ENCODE peak calls at places on chromosomes 16 and 17, in ten cellular contexts. G is CD8-positive, alpha-beta T cell; K is heart right ventricle; Y is A549; F is tibial artery; C is neural progenitor cell; J is IMR-90; V is prostate gland; A is SJSA1; P is body of pancreas. M is an unnamed sample.

GRCh38 chr17:7393613-7394451 is 493 bp downstream of the PLSCR3 start:
- DNase-seq in G (peak; percentile 80), K (no peak), Y (no peak), F (no peak), C (peak; percentile 85), J (no peak), V (no peak), A (no peak), P (peak; percentile 45), M (no peak)

GRCh38 chr17:77009877-77010276 is 130.9 kb upstream of the SEC14L1 start:
- DNase-seq in G (no peak), K (no peak), Y (no peak), F (no peak), C (no peak), J (no peak), V (no peak), A (no peak), P (no peak), M (no peak)

GRCh38 chr16:57145046-57145963 is 40.5 kb downstream of the PSME3IP1 start:
- DNase-seq in G (no peak), K (no peak), Y (no peak), F (no peak), C (no peak), J (no peak), V (no peak), A (no peak), P (no peak), M (no peak)

GRCh38 chr16:7436306-7436705 is 103.7 kb downstream of the RBFOX1 start:
- DNase-seq in G (no peak), K (no peak), Y (no peak), F (no peak), C (no peak), J (no peak), V (no peak), A (no peak), P (no peak), M (no peak)

GRCh38 chr17:79747508-79748295 is 17.0 kb downstream of the ENPP7 start:
- DNase-seq in G (no peak), K (no peak), Y (no peak), F (no peak), C (peak; percentile 90), J (no peak), V (no peak), A (no peak), P (no peak), M (no peak)

GRCh38 chr16:65579050-65579449 is 457.2 kb upstream of the CDH11 start:
- DNase-seq in G (no peak), K (no peak), Y (no peak), F (no peak), C (no peak), J (no peak), V (no peak), A (no peak), P (no peak), M (no peak)

GRCh38 chr16:874366-875181 is 74.0 kb upstream of the GNG13 start:
- DNase-seq in G (no peak), K (no peak), Y (no peak), F (no peak), C (no peak), J (no peak), V (no peak), A (no peak), P (no peak), M (peak; percentile 33)

GRCh38 chr16:81995651-81996050 is 15.6 kb downstream of the SDR42E1 start:
- DNase-seq in G (no peak), K (no peak), Y (peak; percentile 11), F (no peak), C (no peak), J (peak; percentile 36), V (no peak), A (peak; percentile 49), P (no peak), M (no peak)

DNA sequence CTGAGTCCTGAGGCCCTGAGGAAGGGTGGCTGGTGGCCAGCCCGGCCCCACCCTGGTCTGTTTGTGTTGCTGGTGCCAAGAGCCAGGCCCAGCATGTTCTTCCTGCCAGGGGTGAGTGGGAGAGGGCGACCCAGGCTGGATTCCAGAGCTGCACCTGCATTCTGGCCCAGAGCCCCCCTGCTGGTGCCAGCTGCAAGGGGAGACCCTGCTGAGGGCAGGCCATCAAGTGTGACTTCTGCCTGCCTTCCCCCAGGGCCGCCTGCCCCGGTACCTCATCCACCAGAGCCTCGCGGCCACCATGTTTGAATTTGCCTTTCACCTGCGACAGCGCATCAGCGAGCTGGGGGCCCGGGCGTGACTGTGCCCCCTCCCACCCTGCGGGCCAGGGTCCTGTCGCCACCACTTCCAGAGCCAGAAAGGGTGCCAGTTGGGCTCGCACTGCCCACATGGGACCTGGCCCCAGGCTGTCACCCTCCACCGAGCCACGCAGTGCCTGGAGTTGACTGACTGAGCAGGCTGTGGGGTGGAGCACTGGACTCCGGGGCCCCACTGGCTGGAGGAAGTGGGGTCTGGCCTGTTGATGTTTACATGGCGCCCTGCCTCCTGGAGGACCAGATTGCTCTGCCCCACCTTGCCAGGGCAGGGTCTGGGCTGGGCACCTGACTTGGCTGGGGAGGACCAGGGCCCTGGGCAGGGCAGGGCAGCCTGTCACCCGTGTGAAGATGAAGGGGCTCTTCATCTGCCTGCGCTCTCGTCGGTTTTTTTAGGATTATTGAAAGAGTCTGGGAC is 2.4 kb upstream of the TCAP start:
- DNase-seq in G (no peak), K (no peak), Y (no peak), F (no peak), C (no peak), J (no peak), V (peak; percentile 40), A (no peak), P (no peak), M (peak; percentile 80)
- H3K4me1 ChIP-seq in G (peaks cover 52% of the 10 kb centered on the region), K (peaks cover 62% of the 10 kb centered on the region), Y (peaks cover 53% of the 10 kb centered on the region), F (peaks cover 66% of the 10 kb centered on the region), C (peaks cover 26% of the 10 kb centered on the region), J (peaks cover 4% of the 10 kb centered on the region), V (peaks cover 13% of the 10 kb centered on the region), A (peaks cover 4% of the 10 kb centered on the region), P (peaks cover 14% of the 10 kb centered on the region), M (peaks cover 29% of the 10 kb centered on the region)

GRCh38 chr16:73056383-73056782 is 8.5 kb upstream of the ZFHX3 start:
- DNase-seq in G (no peak), K (no peak), Y (no peak), F (no peak), C (no peak), J (no peak), V (no peak), A (no peak), P (no peak), M (no peak)

GRCh38 chr16:73057369-73058210 is 9.7 kb upstream of the ZFHX3 start:
- DNase-seq in G (no peak), K (no peak), Y (no peak), F (no peak), C (peak; percentile 75), J (no peak), V (no peak), A (no peak), P (no peak), M (peak; percentile 51)

GRCh38 chr16:73058221-73058615 is 10.3 kb upstream of the ZFHX3 start:
- DNase-seq in G (no peak), K (no peak), Y (no peak), F (peak; percentile 21), C (no peak), J (no peak), V (no peak), A (no peak), P (peak; percentile 61), M (peak; percentile 76)

GRCh38 chr16:73058616-73059409 is 10.9 kb upstream of the ZFHX3 start:
- DNase-seq in G (no peak), K (peak; percentile 40), Y (peak; percentile 77), F (peak; percentile 25), C (peak; percentile 88), J (peak; percentile 43), V (no peak), A (no peak), P (peak; percentile 41), M (peak; percentile 74)

DNA sequence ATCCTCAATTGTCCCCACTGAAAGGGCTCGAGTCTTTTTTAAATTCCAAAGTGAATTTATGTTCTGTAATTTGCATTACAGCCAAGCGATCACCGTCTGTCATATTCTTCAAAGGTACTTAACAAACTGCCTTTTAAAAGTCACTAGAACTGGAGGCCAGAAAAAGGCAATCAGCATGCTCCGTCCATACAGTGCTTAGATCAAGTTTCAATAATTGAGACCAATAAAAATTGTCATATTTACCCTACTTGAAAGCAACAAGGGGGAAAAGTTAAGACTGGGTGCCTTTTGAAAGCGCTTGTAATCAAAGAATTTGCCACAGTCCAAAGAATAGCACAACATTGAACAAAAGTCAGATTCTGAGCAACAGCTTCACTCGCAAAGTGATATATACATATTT is 9.0 kb upstream of the ZFHX3 start:
- DNase-seq in G (no peak), K (no peak), Y (no peak), F (no peak), C (no peak), J (no peak), V (no peak), A (no peak), P (no peak), M (no peak)
- H3K4me1 ChIP-seq in G (no peaks in the 10 kb centered on the region), K (peaks cover 20% of the 10 kb centered on the region), Y (peaks cover 54% of the 10 kb centered on the region), F (peaks cover 24% of the 10 kb centered on the region), C (peaks cover 79% of the 10 kb centered on the region), J (peaks cover 28% of the 10 kb centered on the region), V (peaks cover 17% of the 10 kb centered on the region), A (peaks cover 65% of the 10 kb centered on the region), P (peaks cover 50% of the 10 kb centered on the region), M (peaks cover 31% of the 10 kb centered on the region)

DNA sequence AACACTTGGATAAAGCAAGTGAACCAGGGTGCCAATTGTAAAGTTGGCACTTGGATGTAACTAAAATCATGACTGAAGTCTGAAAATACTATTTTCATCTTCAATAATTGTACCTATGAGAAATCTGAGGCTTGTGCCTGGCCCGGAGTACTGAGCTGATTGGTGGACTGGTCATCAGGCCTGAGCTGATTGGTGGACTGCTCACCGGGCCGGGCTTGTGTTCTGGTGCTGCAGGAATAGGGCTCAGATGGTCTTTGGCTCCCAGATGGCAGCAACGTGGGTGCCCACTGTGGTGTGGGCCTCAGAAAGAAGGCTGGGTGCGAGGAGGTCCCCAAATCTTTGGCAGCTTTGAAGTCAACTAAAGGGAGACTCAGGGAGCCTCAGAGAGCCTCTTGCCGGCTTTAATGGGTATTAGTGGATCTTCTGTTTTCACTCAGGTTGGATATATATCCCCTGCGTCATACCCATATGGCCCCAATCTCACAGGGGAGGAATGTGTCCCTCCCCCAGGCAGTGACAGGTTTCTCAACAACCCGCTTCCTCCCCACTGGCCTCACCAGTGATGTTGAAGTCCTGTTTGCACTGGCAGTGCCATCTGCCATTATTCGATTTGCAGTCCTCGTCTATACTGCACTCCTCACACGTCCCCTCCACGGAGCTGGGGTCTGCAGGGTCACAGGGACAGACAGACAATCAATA is 4.7 kb downstream of the UMOD start:
- DNase-seq in G (no peak), K (no peak), Y (no peak), F (no peak), C (no peak), J (no peak), V (no peak), A (no peak), P (no peak), M (no peak)
- H3K4me1 ChIP-seq in G (no peaks in the 10 kb centered on the region), K (no peaks in the 10 kb centered on the region), Y (no peaks in the 10 kb centered on the region), F (peaks cover 4% of the 10 kb centered on the region), C (no peaks in the 10 kb centered on the region), J (no peaks in the 10 kb centered on the region), V (no peaks in the 10 kb centered on the region), A (no peaks in the 10 kb centered on the region), P (peaks cover 36% of the 10 kb centered on the region), M (no peaks in the 10 kb centered on the region)

DNA sequence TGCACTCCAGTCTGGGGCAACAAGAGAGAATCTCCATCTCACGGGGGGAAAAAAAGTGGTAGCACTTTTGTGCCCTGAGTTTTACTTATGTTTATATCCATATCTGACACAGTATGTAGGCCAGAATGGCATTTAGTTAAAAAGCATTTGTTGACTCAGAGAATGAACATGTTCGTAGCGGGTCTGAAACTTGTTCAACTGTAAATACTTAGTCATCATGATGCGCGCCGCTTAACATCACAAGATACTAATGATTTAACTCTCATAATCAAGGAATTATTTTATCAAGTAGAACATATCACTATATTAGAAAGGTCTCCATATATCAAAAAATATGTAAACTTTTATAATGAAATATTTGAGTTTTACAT is 55.3 kb upstream of the ITGA2B start:
- DNase-seq in G (no peak), K (no peak), Y (peak; percentile 65), F (no peak), C (no peak), J (peak; percentile 97), V (no peak), A (peak; percentile 56), P (no peak), M (no peak)
- H3K4me1 ChIP-seq in G (peaks cover 13% of the 10 kb centered on the region), K (no peaks in the 10 kb centered on the region), Y (peaks cover 20% of the 10 kb centered on the region), F (no peaks in the 10 kb centered on the region), C (no peaks in the 10 kb centered on the region), J (peaks cover 6% of the 10 kb centered on the region), V (no peaks in the 10 kb centered on the region), A (peaks cover 18% of the 10 kb centered on the region), P (no peaks in the 10 kb centered on the region), M (no peaks in the 10 kb centered on the region)